ENCODE peak calls at places on chromosomes 13 and 19, in six cellular contexts. One of them, this sample, is unnamed.

GRCh38 chr13:59746291-59746962 is 417.3 kb downstream of the DIAPH3 start:
- DNase-seq in HL-60: no peak
- DNase-seq in cardiac fibroblast: peak
- DNase-seq in body of pancreas: no peak
- DNase-seq in lung: no peak
- DNase-seq in AG10803: peak
- DNase-seq in this sample: no peak

GRCh38 chr13:110593430-110594130 is 21.8 kb upstream of the NAXD start:
- DNase-seq in HL-60: peak
- DNase-seq in cardiac fibroblast: peak
- DNase-seq in body of pancreas: peak
- DNase-seq in lung: no peak
- DNase-seq in AG10803: peak
- DNase-seq in this sample: no peak

GRCh38 chr13:30153871-30154426 is 153.4 kb downstream of the KATNAL1 start:
- DNase-seq in HL-60: no peak
- DNase-seq in cardiac fibroblast: no peak
- DNase-seq in body of pancreas: no peak
- DNase-seq in lung: no peak
- DNase-seq in AG10803: no peak
- DNase-seq in this sample: no peak

GRCh38 chr13:108795841-108796240 is 166.4 kb downstream of the MYO16 start:
- DNase-seq in HL-60: no peak
- DNase-seq in cardiac fibroblast: no peak
- DNase-seq in body of pancreas: no peak
- DNase-seq in lung: no peak
- DNase-seq in AG10803: no peak
- DNase-seq in this sample: no peak

GRCh38 chr19:50207730-50208129 is 4.3 kb downstream of the MYH14 start:
- DNase-seq in HL-60: no peak
- DNase-seq in cardiac fibroblast: no peak
- DNase-seq in body of pancreas: no peak
- DNase-seq in lung: no peak
- DNase-seq in AG10803: no peak
- DNase-seq in this sample: no peak

GRCh38 chr19:55437410-55437809 is 5.7 kb downstream of the SHISA7 start:
- DNase-seq in HL-60: peak
- DNase-seq in cardiac fibroblast: peak
- DNase-seq in body of pancreas: peak
- DNase-seq in lung: peak
- DNase-seq in AG10803: peak
- DNase-seq in this sample: no peak

GRCh38 chr19:52189745-52190678 is at the start of gene PPP2R1A:
- DNase-seq in HL-60: peak
- DNase-seq in cardiac fibroblast: peak
- DNase-seq in body of pancreas: peak
- DNase-seq in lung: peak
- DNase-seq in AG10803: peak
- DNase-seq in this sample: peak

GRCh38 chr19:4619668-4620294 is 19.5 kb upstream of the TNFAIP8L1 start:
- DNase-seq in HL-60: no peak
- DNase-seq in cardiac fibroblast: no peak
- DNase-seq in body of pancreas: no peak
- DNase-seq in lung: no peak
- DNase-seq in AG10803: no peak
- DNase-seq in this sample: no peak

GRCh38 chr13:110346661-110347067 is 39.6 kb downstream of the COL4A2 start:
- DNase-seq in HL-60: no peak
- DNase-seq in cardiac fibroblast: peak
- DNase-seq in body of pancreas: no peak
- DNase-seq in lung: no peak
- DNase-seq in AG10803: no peak
- DNase-seq in this sample: no peak

GRCh38 chr13:55583953-55584593 is 1556.6 kb upstream of the PRR20A start:
- DNase-seq in HL-60: no peak
- DNase-seq in cardiac fibroblast: no peak
- DNase-seq in body of pancreas: no peak
- DNase-seq in lung: no peak
- DNase-seq in AG10803: no peak
- DNase-seq in this sample: no peak

GRCh38 chr19:7874080-7874856 is at the start of gene PRR36:
- DNase-seq in HL-60: no peak
- DNase-seq in cardiac fibroblast: no peak
- DNase-seq in body of pancreas: peak
- DNase-seq in lung: peak
- DNase-seq in AG10803: no peak
- DNase-seq in this sample: no peak

GRCh38 chr19:57578487-57579205 is at the start of gene ZNF416:
- DNase-seq in HL-60: peak
- DNase-seq in cardiac fibroblast: peak
- DNase-seq in body of pancreas: peak
- DNase-seq in lung: peak
- DNase-seq in AG10803: peak
- DNase-seq in this sample: peak
- TF ChIP-seq CTCF in HL-60: no peak
- TF ChIP-seq CTCF in cardiac fibroblast: peak
- TF ChIP-seq CTCF in body of pancreas: peak
- TF ChIP-seq CTCF in lung: no peak
- TF ChIP-seq CTCF in AG10803: peak
- TF ChIP-seq CTCF in this sample: peak

GRCh38 chr13:114025432-114026127 is 51.7 kb upstream of the C13orf46 start:
- DNase-seq in HL-60: no peak
- DNase-seq in cardiac fibroblast: peak
- DNase-seq in body of pancreas: no peak
- DNase-seq in lung: no peak
- DNase-seq in AG10803: peak
- DNase-seq in this sample: no peak
- TF ChIP-seq CTCF in HL-60: no peak
- TF ChIP-seq CTCF in cardiac fibroblast: no peak
- TF ChIP-seq CTCF in body of pancreas: no peak
- TF ChIP-seq CTCF in lung: no peak
- TF ChIP-seq CTCF in AG10803: peak
- TF ChIP-seq CTCF in this sample: no peak

GRCh38 chr13:79901336-79901735 is 420.4 kb downstream of the NDFIP2 start:
- DNase-seq in HL-60: peak
- DNase-seq in cardiac fibroblast: peak
- DNase-seq in body of pancreas: no peak
- DNase-seq in lung: no peak
- DNase-seq in AG10803: no peak
- DNase-seq in this sample: no peak
- TF ChIP-seq CTCF in HL-60: no peak
- TF ChIP-seq CTCF in cardiac fibroblast: no peak
- TF ChIP-seq CTCF in body of pancreas: no peak
- TF ChIP-seq CTCF in lung: no peak
- TF ChIP-seq CTCF in AG10803: no peak
- TF ChIP-seq CTCF in this sample: no peak

GRCh38 chr19:48500830-48501445 is 10.7 kb downstream of the LMTK3 start:
- DNase-seq in HL-60: no peak
- DNase-seq in cardiac fibroblast: no peak
- DNase-seq in body of pancreas: no peak
- DNase-seq in lung: no peak
- DNase-seq in AG10803: no peak
- DNase-seq in this sample: no peak
- TF ChIP-seq CTCF in HL-60: no peak
- TF ChIP-seq CTCF in cardiac fibroblast: no peak
- TF ChIP-seq CTCF in body of pancreas: no peak
- TF ChIP-seq CTCF in lung: no peak
- TF ChIP-seq CTCF in AG10803: no peak
- TF ChIP-seq CTCF in this sample: no peak

GRCh38 chr19:27714857-27715256 is 1498.1 kb downstream of the UQCRFS1 start:
- DNase-seq in HL-60: no peak
- DNase-seq in cardiac fibroblast: no peak
- DNase-seq in body of pancreas: no peak
- DNase-seq in lung: no peak
- DNase-seq in AG10803: no peak
- DNase-seq in this sample: no peak
- TF ChIP-seq CTCF in HL-60: no peak
- TF ChIP-seq CTCF in cardiac fibroblast: no peak
- TF ChIP-seq CTCF in body of pancreas: no peak
- TF ChIP-seq CTCF in lung: no peak
- TF ChIP-seq CTCF in AG10803: no peak
- TF ChIP-seq CTCF in this sample: no peak